ENCODE peak calls at places on chromosomes 12 and 14, in six cellular contexts. Z is T-helper 17 cell; M is NCI-H1092; L is left ventricle myocardium superior; R is A549; G is CD4-positive, alpha-beta T cell. P is an unnamed sample.

GRCh38 chr12:26030371-26030770 is 71.9 kb downstream of the RASSF8 start:
- DNase-seq in Z (no peak), M (no peak), L (no peak), R (no peak), G (no peak), P (no peak)

GRCh38 chr12:13566286-13566685 is 369.8 kb downstream of the EMP1 start:
- DNase-seq in Z (no peak), M (no peak), L (no peak), R (no peak), G (no peak), P (no peak)

GRCh38 chr12:21656931-21657335 is 709 bp downstream of the LDHB start:
- DNase-seq in Z (no peak), M (peak), L (peak), R (peak), G (peak), P (peak)

GRCh38 chr14:104868060-104868740 is 3.1 kb downstream of the CEP170B start:
- DNase-seq in Z (no peak), M (no peak), L (no peak), R (no peak), G (no peak), P (no peak)

GRCh38 chr14:56608682-56609081 is 29.1 kb downstream of the TMEM260 start:
- DNase-seq in Z (no peak), M (no peak), L (no peak), R (no peak), G (no peak), P (no peak)

GRCh38 chr12:98990648-98991047 is 345.6 kb downstream of the APAF1 start:
- DNase-seq in Z (no peak), M (no peak), L (no peak), R (no peak), G (no peak), P (no peak)

GRCh38 chr14:61923348-61923747 is 161.1 kb downstream of the SNAPC1 start:
- DNase-seq in Z (no peak), M (no peak), L (no peak), R (no peak), G (no peak), P (no peak)

GRCh38 chr12:69254046-69254445 is 14.7 kb downstream of the CPSF6 start:
- DNase-seq in Z (no peak), M (no peak), L (no peak), R (peak), G (no peak), P (peak)

GRCh38 chr12:132146098-132146497 is 1.8 kb downstream of the NOC4L start:
- DNase-seq in Z (no peak), M (no peak), L (no peak), R (no peak), G (no peak), P (no peak)

GRCh38 chr12:113424915-113425823 is 3.0 kb downstream of the SDSL start:
- DNase-seq in Z (peak), M (no peak), L (peak), R (peak), G (peak), P (peak)